ENCODE peak calls at places on chromosomes 7 and 10, in five cellular contexts. D, Y, A, G and X are unnamed samples.

GRCh38 chr10:69407621-69408301 is 9.0 kb downstream of the TACR2 start:
- DNase-seq in D (no peak), Y (no peak), A (no peak), G (no peak), X (no peak)

GRCh38 chr7:91169819-91170218 is 94.4 kb upstream of the FZD1 start:
- DNase-seq in D (no peak), Y (no peak), A (no peak), G (no peak), X (no peak)

GRCh38 chr7:50400114-50400513 is 50.0 kb downstream of the FIGNL1 start:
- DNase-seq in D (no peak), Y (no peak), A (no peak), G (no peak), X (no peak)

GRCh38 chr7:30984359-30985107 is 20.8 kb downstream of the GHRHR start:
- DNase-seq in D (no peak), Y (no peak), A (peak; percentile 51), G (peak; percentile 41), X (peak; percentile 17)

GRCh38 chr7:36763084-36763807 is 39.0 kb upstream of the AOAH start:
- DNase-seq in D (no peak), Y (no peak), A (peak; percentile 45), G (no peak), X (no peak)

GRCh38 chr10:89185658-89186057 is 21.5 kb downstream of the CH25H start:
- DNase-seq in D (no peak), Y (no peak), A (no peak), G (no peak), X (no peak)

GRCh38 chr10:30383366-30383765 is 34.3 kb upstream of the MTPAP start:
- DNase-seq in D (no peak), Y (no peak), A (no peak), G (no peak), X (peak; percentile 8)

GRCh38 chr10:120600871-120601644 is 144.0 kb downstream of the PLPP4 start:
- DNase-seq in D (no peak), Y (peak; percentile 69), A (peak; percentile 54), G (peak; percentile 6), X (peak; percentile 42)

GRCh38 chr7:90625051-90625450 is 28.9 kb downstream of the CDK14 start:
- DNase-seq in D (no peak), Y (no peak), A (peak; percentile 6), G (no peak), X (no peak)

GRCh38 chr10:12969951-12970350 is 31.6 kb downstream of the CCDC3 start:
- DNase-seq in D (no peak), Y (no peak), A (peak; percentile 7), G (no peak), X (no peak)

GRCh38 chr10:95048206-95048605 is 21.1 kb downstream of the CYP2C8 start:
- DNase-seq in D (no peak), Y (no peak), A (no peak), G (no peak), X (no peak)

GRCh38 chr10:18681971-18682403 is 22.8 kb downstream of the ARL5B start:
- DNase-seq in D (no peak), Y (no peak), A (peak; percentile 53), G (no peak), X (no peak)

GRCh38 chr10:132162021-132162531 is 24.7 kb upstream of the DPYSL4 start:
- DNase-seq in D (peak; percentile 25), Y (no peak), A (no peak), G (no peak), X (no peak)

GRCh38 chr7:31981874-31982390 is 88.3 kb downstream of the PDE1C start:
- DNase-seq in D (no peak), Y (no peak), A (no peak), G (no peak), X (no peak)

GRCh38 chr7:50266893-50267386 is 37.6 kb upstream of the IKZF1 start:
- DNase-seq in D (peak; percentile 55), Y (no peak), A (no peak), G (no peak), X (peak; percentile 13)

GRCh38 chr7:132077986-132078385 is 498.3 kb downstream of the PLXNA4 start:
- DNase-seq in D (no peak), Y (no peak), A (no peak), G (no peak), X (no peak)

GRCh38 chr10:50604823-50605222 is 18.9 kb downstream of the SGMS1 start:
- DNase-seq in D (no peak), Y (no peak), A (no peak), G (no peak), X (no peak)

GRCh38 chr10:50651808-50652207 is 28.1 kb upstream of the SGMS1 start:
- DNase-seq in D (no peak), Y (no peak), A (no peak), G (no peak), X (peak; percentile 15)

GRCh38 chr7:5693529-5693928 is 87.9 kb downstream of the RNF216 start:
- DNase-seq in D (no peak), Y (no peak), A (peak; percentile 47), G (peak; percentile 61), X (peak; percentile 94)

GRCh38 chr10:103040424-103040823 is 122.3 kb downstream of the CNNM2 start:
- DNase-seq in D (no peak), Y (no peak), A (peak; percentile 63), G (no peak), X (no peak)

GRCh38 chr7:143408686-143409551 is at the start of gene EPHA1:
- DNase-seq in D (peak; percentile 38), Y (no peak), A (no peak), G (peak; percentile 1), X (no peak)

GRCh38 chr10:129531195-129531968 is 64.3 kb downstream of the MGMT start:
- DNase-seq in D (no peak), Y (no peak), A (no peak), G (no peak), X (no peak)

GRCh38 chr10:28077889-28078288 is 79.0 kb upstream of the ODAD2 start:
- DNase-seq in D (no peak), Y (no peak), A (peak; percentile 29), G (no peak), X (no peak)

GRCh38 chr10:53886325-53887300 is 914.4 kb downstream of the PCDH15 start:
- DNase-seq in D (no peak), Y (no peak), A (no peak), G (no peak), X (no peak)

GRCh38 chr7:30465342-30466170 is 13.0 kb downstream of the NOD1 start:
- DNase-seq in D (no peak), Y (no peak), A (peak; percentile 35), G (no peak), X (no peak)

GRCh38 chr10:13613519-13613918 is 26.8 kb downstream of the PRPF18 start:
- DNase-seq in D (no peak), Y (no peak), A (peak; percentile 63), G (peak; percentile 62), X (peak; percentile 64)

GRCh38 chr7:68689087-68689433 is 909.2 kb upstream of the AUTS2 start:
- DNase-seq in D (no peak), Y (no peak), A (no peak), G (no peak), X (no peak)

GRCh38 chr7:144670251-144670650 is 165.6 kb downstream of the TPK1 start:
- DNase-seq in D (no peak), Y (no peak), A (peak; percentile 5), G (peak; percentile 5), X (peak; percentile 7)

GRCh38 chr10:122449153-122449552 is 5.3 kb upstream of the ARMS2 start:
- DNase-seq in D (no peak), Y (no peak), A (no peak), G (no peak), X (no peak)

GRCh38 chr10:84944187-84944586 is 615.8 kb downstream of the CCSER2 start:
- DNase-seq in D (no peak), Y (no peak), A (no peak), G (no peak), X (no peak)

GRCh38 chr10:17779761-17780160 is 27.8 kb downstream of the TMEM236 start:
- DNase-seq in D (no peak), Y (no peak), A (no peak), G (peak; percentile 23), X (no peak)

GRCh38 chr10:86099542-86100334 is 266.9 kb downstream of the GRID1 start:
- DNase-seq in D (no peak), Y (no peak), A (no peak), G (no peak), X (no peak)

GRCh38 chr7:103658055-103659010 is 212.3 kb upstream of the SLC26A5 start:
- DNase-seq in D (no peak), Y (no peak), A (no peak), G (no peak), X (no peak)

GRCh38 chr10:123222832-123223231 is 68.6 kb downstream of the BUB3 start:
- DNase-seq in D (no peak), Y (no peak), A (no peak), G (no peak), X (no peak)

GRCh38 chr7:258476-259190 is 31.3 kb upstream of the FOXL3 start:
- DNase-seq in D (no peak), Y (peak; percentile 8), A (no peak), G (no peak), X (no peak)

GRCh38 chr10:132452651-132453469 is 55.9 kb downstream of the PWWP2B start:
- DNase-seq in D (peak; percentile 94), Y (peak; percentile 89), A (peak; percentile 52), G (peak; percentile 35), X (peak; percentile 23)

GRCh38 chr10:110336111-110336721 is 31.5 kb upstream of the SMNDC1 start:
- DNase-seq in D (no peak), Y (peak; percentile 69), A (peak; percentile 98), G (no peak), X (no peak)

GRCh38 chr7:159015081-159015893 is 129.4 kb downstream of the VIPR2 start:
- DNase-seq in D (no peak), Y (peak; percentile 11), A (peak; percentile 53), G (no peak), X (no peak)

GRCh38 chr7:44313016-44313415 is 12.4 kb downstream of the CAMK2B start:
- DNase-seq in D (no peak), Y (no peak), A (no peak), G (no peak), X (no peak)